ENCODE peak calls at places on chromosomes 11 and 22, in four cellular contexts. E is T-helper 2 cell; Z is stimulated activated CD8-positive, alpha-beta memory T cell treated with anti-CD3 and anti-CD28 coated beads, Interleukin-4, amount 100 ng/mL, for 24 hours; H is PC-9. T is an unnamed sample.

GRCh38 chr11:119650251-119650650 is 78.7 kb downstream of the NECTIN1 start:
- DNase-seq in H (peak), Z (no peak), E (no peak), T (no peak)

GRCh38 chr11:1534682-1535081 is 37.4 kb downstream of the DUSP8 start:
- DNase-seq in E (no peak), H (no peak), Z (no peak), T (no peak)

GRCh38 chr11:35526370-35526792 is 965 bp upstream of the PAMR1 start:
- DNase-seq in E (no peak), Z (no peak), H (no peak), T (no peak)

GRCh38 chr11:118003021-118003423 is 16.8 kb downstream of the IL10RA start:
- DNase-seq in H (peak), Z (no peak), E (no peak), T (peak)

GRCh38 chr22:46857142-46857825 is 94.8 kb downstream of the TBC1D22A start:
- DNase-seq in H (peak), Z (no peak), E (no peak), T (no peak)

GRCh38 chr22:29727248-29727551 is 7.4 kb downstream of the CABP7 start:
- DNase-seq in H (no peak), Z (no peak), E (no peak), T (no peak)

GRCh38 chr11:60848714-60849151 is 6.8 kb downstream of the CCDC86 start:
- DNase-seq in Z (no peak), H (no peak), E (no peak), T (no peak)

GRCh38 chr11:120039031-120039430 is 98.9 kb downstream of the TRIM29 start:
- DNase-seq in Z (no peak), E (no peak), H (no peak), T (no peak)

GRCh38 chr11:109739374-109739773 is 317.4 kb downstream of the C11orf87 start:
- DNase-seq in Z (no peak), E (no peak), H (no peak), T (no peak)

GRCh38 chr22:17954860-17955587 is 69.3 kb downstream of the MICAL3 start:
- DNase-seq in H (no peak), E (no peak), Z (no peak), T (no peak)

GRCh38 chr22:29824677-29825076 is 13.4 kb downstream of the ASCC2 start:
- DNase-seq in H (no peak), Z (no peak), E (no peak), T (no peak)

GRCh38 chr11:9601041-9601875 is 27.8 kb downstream of the WEE1 start:
- DNase-seq in H (peak), E (peak), Z (peak), T (peak)

GRCh38 chr11:15775051-15775541 is 581.2 kb downstream of the SOX6 start:
- DNase-seq in H (no peak), Z (no peak), E (no peak), T (no peak)

GRCh38 chr22:44108076-44108475 is 72.6 kb upstream of the PARVG start:
- DNase-seq in Z (no peak), E (no peak), H (no peak), T (no peak)

GRCh38 chr22:50727678-50728522 is 10.1 kb upstream of the ACR start:
- DNase-seq in H (no peak), Z (no peak), E (no peak), T (no peak)

GRCh38 chr22:18031670-18032454 is 7.5 kb upstream of the MICAL3 start:
- DNase-seq in H (peak), Z (no peak), E (no peak), T (no peak)

GRCh38 chr22:37824674-37825641 is 1.8 kb downstream of the GALR3 start:
- DNase-seq in E (no peak), Z (no peak), H (no peak), T (no peak)

GRCh38 chr11:66479741-66480115 is 506 bp upstream of the DPP3 start:
- DNase-seq in Z (no peak), E (no peak), H (no peak), T (no peak)

GRCh38 chr11:8610532-8611116 is 16.6 kb upstream of the STK33 start:
- DNase-seq in H (no peak), E (no peak), Z (no peak), T (no peak)